ENCODE peak calls at places on chromosomes 12 and 14, in four cellular contexts. One of them, this sample, is unnamed.
A peak's percentile ranks its signal among the peaks of the same experiment; 100 is the strongest.

GRCh38 chr12:127052491-127053232 is 1214.3 kb upstream of the TMEM132C start:
- DNase-seq in GM12865: no peak
- DNase-seq in Caco-2: no peak
- DNase-seq in astrocyte of the spinal cord: peak; percentile 84
- DNase-seq in this sample: no peak

GRCh38 chr12:116996058-116996457 is 85.3 kb downstream of the FBXW8 start:
- DNase-seq in astrocyte of the spinal cord: no peak
- DNase-seq in Caco-2: no peak
- DNase-seq in GM12865: no peak
- DNase-seq in this sample: no peak

GRCh38 chr12:78674311-78675085 is 190.1 kb upstream of the SYT1 start:
- DNase-seq in Caco-2: no peak
- DNase-seq in GM12865: no peak
- DNase-seq in astrocyte of the spinal cord: peak; percentile 12
- DNase-seq in this sample: no peak

GRCh38 chr12:79692249-79692619 is 1.5 kb upstream of the PAWR start:
- DNase-seq in astrocyte of the spinal cord: no peak
- DNase-seq in Caco-2: no peak
- DNase-seq in GM12865: no peak
- DNase-seq in this sample: no peak

GRCh38 chr12:2876431-2877046 is 435 bp downstream of the FOXM1 start:
- DNase-seq in Caco-2: peak; percentile 60
- DNase-seq in GM12865: peak; percentile 57
- DNase-seq in astrocyte of the spinal cord: peak; percentile 31
- DNase-seq in this sample: no peak

GRCh38 chr12:84874125-84874824 is 38.3 kb downstream of the SLC6A15 start:
- DNase-seq in Caco-2: peak; percentile 36
- DNase-seq in GM12865: peak; percentile 59
- DNase-seq in astrocyte of the spinal cord: peak; percentile 57
- DNase-seq in this sample: no peak

GRCh38 chr14:36057452-36058142 is 118.9 kb downstream of the PTCSC3 start:
- DNase-seq in GM12865: no peak
- DNase-seq in astrocyte of the spinal cord: peak; percentile 21
- DNase-seq in Caco-2: no peak
- DNase-seq in this sample: no peak

GRCh38 chr12:121060149-121061001 is 21.3 kb upstream of the OASL start:
- DNase-seq in astrocyte of the spinal cord: peak; percentile 41
- DNase-seq in Caco-2: peak; percentile 42
- DNase-seq in GM12865: peak; percentile 86
- DNase-seq in this sample: no peak

GRCh38 chr14:93725002-93725582 is 63.2 kb downstream of the PRIMA1 start:
- DNase-seq in GM12865: no peak
- DNase-seq in Caco-2: no peak
- DNase-seq in astrocyte of the spinal cord: no peak
- DNase-seq in this sample: peak; percentile 65

GRCh38 chr14:30708157-30708556 is 86.0 kb downstream of the SCFD1 start:
- DNase-seq in GM12865: no peak
- DNase-seq in Caco-2: peak; percentile 2
- DNase-seq in astrocyte of the spinal cord: no peak
- DNase-seq in this sample: no peak

GRCh38 chr14:74630881-74631690 is 19.0 kb upstream of the LTBP2 start:
- DNase-seq in Caco-2: no peak
- DNase-seq in astrocyte of the spinal cord: no peak
- DNase-seq in GM12865: no peak
- DNase-seq in this sample: no peak

GRCh38 chr14:61247935-61248334 is 33.2 kb downstream of the TMEM30B start:
- DNase-seq in Caco-2: no peak
- DNase-seq in astrocyte of the spinal cord: peak; percentile 83
- DNase-seq in GM12865: no peak
- DNase-seq in this sample: no peak

GRCh38 chr12:29164477-29165163 is 15.5 kb downstream of the FAR2 start:
- DNase-seq in Caco-2: peak; percentile 22
- DNase-seq in GM12865: peak; percentile 71
- DNase-seq in astrocyte of the spinal cord: peak; percentile 77
- DNase-seq in this sample: no peak

GRCh38 chr14:69592923-69593677 is 18.3 kb upstream of the SUSD6 start:
- DNase-seq in astrocyte of the spinal cord: peak; percentile 65
- DNase-seq in Caco-2: no peak
- DNase-seq in GM12865: peak; percentile 47
- DNase-seq in this sample: no peak

GRCh38 chr14:60197629-60198318 is 32.6 kb upstream of the DHRS7 start:
- DNase-seq in GM12865: no peak
- DNase-seq in astrocyte of the spinal cord: no peak
- DNase-seq in Caco-2: no peak
- DNase-seq in this sample: no peak

GRCh38 chr14:70156602-70157001 is 32.1 kb downstream of the SLC8A3 start:
- DNase-seq in GM12865: no peak
- DNase-seq in Caco-2: no peak
- DNase-seq in astrocyte of the spinal cord: no peak
- DNase-seq in this sample: no peak

GRCh38 chr12:113333111-113333750 is 1.7 kb downstream of the SLC8B1 start:
- DNase-seq in GM12865: no peak
- DNase-seq in astrocyte of the spinal cord: no peak
- DNase-seq in Caco-2: no peak
- DNase-seq in this sample: no peak

GRCh38 chr12:113330505-113330904 is 4.4 kb downstream of the SLC8B1 start:
- DNase-seq in astrocyte of the spinal cord: no peak
- DNase-seq in GM12865: no peak
- DNase-seq in Caco-2: no peak
- DNase-seq in this sample: no peak

GRCh38 chr12:113332688-113333087 is 2.2 kb downstream of the SLC8B1 start:
- DNase-seq in Caco-2: no peak
- DNase-seq in astrocyte of the spinal cord: no peak
- DNase-seq in GM12865: no peak
- DNase-seq in this sample: no peak

GRCh38 chr12:113334786-113335539 is at the start of gene SLC8B1:
- DNase-seq in astrocyte of the spinal cord: peak; percentile 79
- DNase-seq in GM12865: peak; percentile 88
- DNase-seq in Caco-2: peak; percentile 92
- DNase-seq in this sample: peak; percentile 96

GRCh38 chr12:113333877-113334785 is 778 bp downstream of the SLC8B1 start:
- DNase-seq in Caco-2: no peak
- DNase-seq in GM12865: no peak
- DNase-seq in astrocyte of the spinal cord: no peak
- DNase-seq in this sample: no peak
- H3K4me3 ChIP-seq in Caco-2: peak overlapping the region; percentile 49
- H3K4me3 ChIP-seq in GM12865: peak overlapping the region; percentile 81
- H3K4me3 ChIP-seq in astrocyte of the spinal cord: peak overlapping the region; percentile 67
- H3K4me3 ChIP-seq in this sample: peak overlapping the region; percentile 77

GRCh38 chr14:101362529-101363260 is 198.6 kb upstream of the DIO3 start:
- DNase-seq in GM12865: no peak
- DNase-seq in astrocyte of the spinal cord: no peak
- DNase-seq in Caco-2: no peak
- DNase-seq in this sample: peak; percentile 67
- H3K4me3 ChIP-seq in GM12865: no peak overlapping the region
- H3K4me3 ChIP-seq in astrocyte of the spinal cord: no peak overlapping the region
- H3K4me3 ChIP-seq in Caco-2: no peak overlapping the region
- H3K4me3 ChIP-seq in this sample: no peak overlapping the region

DNA sequence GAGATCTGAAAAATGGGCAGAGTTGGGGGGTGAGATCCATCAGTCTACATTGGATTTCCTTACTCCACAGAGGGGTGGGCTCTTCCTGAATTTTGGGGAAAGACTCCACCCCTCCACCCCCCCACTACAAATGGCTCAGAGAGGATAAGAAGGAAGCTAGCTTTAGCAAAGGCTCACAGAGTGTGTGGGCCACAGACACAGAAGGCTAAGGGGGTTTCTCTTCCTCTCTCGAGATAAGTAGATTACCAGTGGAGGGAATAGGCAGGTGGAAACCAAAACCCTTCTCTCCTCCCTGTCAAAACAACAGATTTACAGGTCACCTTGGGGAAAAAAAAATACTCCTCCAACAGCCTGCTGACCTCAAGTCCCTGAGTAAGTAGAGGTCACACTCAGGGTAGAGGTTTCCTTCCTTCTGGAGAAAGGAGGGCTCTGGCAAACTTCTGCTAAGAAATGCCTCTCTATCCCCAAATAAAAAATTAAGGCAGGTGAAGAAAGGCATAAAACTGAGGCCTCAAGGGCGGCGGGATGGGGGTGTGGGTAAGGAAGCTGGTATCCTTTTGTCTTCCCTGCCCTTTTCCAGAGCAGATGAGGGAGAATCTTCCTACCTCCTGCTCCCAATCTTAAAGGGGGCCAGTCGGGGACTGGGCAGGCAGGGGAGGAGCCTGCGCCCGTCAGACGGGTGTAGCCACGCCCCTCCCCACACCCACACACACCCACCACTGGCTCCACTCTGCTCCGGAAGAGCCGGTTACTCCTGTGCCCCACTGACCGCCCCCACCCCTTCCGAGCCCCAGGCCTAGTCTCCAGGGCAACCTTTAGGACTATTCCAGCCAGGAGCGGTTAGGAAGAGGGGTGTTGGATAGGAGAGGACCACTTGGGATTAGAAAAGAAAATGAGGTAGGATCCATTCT is 1.9 kb upstream of the BAZ2A start:
- DNase-seq in astrocyte of the spinal cord: peak; percentile 17
- DNase-seq in Caco-2: peak; percentile 66
- DNase-seq in GM12865: peak; percentile 77
- DNase-seq in this sample: peak; percentile 92
- H3K4me3 ChIP-seq in astrocyte of the spinal cord: no peak overlapping the region
- H3K4me3 ChIP-seq in Caco-2: no peak overlapping the region
- H3K4me3 ChIP-seq in GM12865: peak overlapping the region; percentile 51
- H3K4me3 ChIP-seq in this sample: no peak overlapping the region

GRCh38 chr12:53998174-53998899 is 1.6 kb upstream of the HOXC9 start:
- DNase-seq in GM12865: no peak
- DNase-seq in Caco-2: no peak
- DNase-seq in astrocyte of the spinal cord: no peak
- DNase-seq in this sample: no peak
- H3K4me3 ChIP-seq in GM12865: no peak overlapping the region
- H3K4me3 ChIP-seq in Caco-2: no peak overlapping the region
- H3K4me3 ChIP-seq in astrocyte of the spinal cord: no peak overlapping the region
- H3K4me3 ChIP-seq in this sample: no peak overlapping the region